ENCODE peak calls at places on chromosome 7, in six cellular contexts. One of them, this sample, is unnamed.

GRCh38 chr7:107960306-107960705 is 42.7 kb downstream of the LAMB1 start:
- DNase-seq in trophoblast cell: no peak
- DNase-seq in IMR-90: no peak
- DNase-seq in H1: no peak
- DNase-seq in H9: no peak
- DNase-seq in neuronal stem cell: no peak
- DNase-seq in this sample: no peak

GRCh38 chr7:129298268-129298893 is 73.6 kb downstream of the AHCYL2 start:
- DNase-seq in H9: no peak
- DNase-seq in trophoblast cell: peak; percentile 66
- DNase-seq in IMR-90: peak; percentile 51
- DNase-seq in neuronal stem cell: peak; percentile 26
- DNase-seq in H1: no peak
- DNase-seq in this sample: peak; percentile 51

GRCh38 chr7:133480868-133481267 is 228.0 kb downstream of the EXOC4 start:
- DNase-seq in H1: no peak
- DNase-seq in IMR-90: no peak
- DNase-seq in H9: no peak
- DNase-seq in neuronal stem cell: no peak
- DNase-seq in trophoblast cell: no peak
- DNase-seq in this sample: no peak

GRCh38 chr7:120862987-120863386 is 5.0 kb upstream of the TSPAN12 start:
- DNase-seq in neuronal stem cell: no peak
- DNase-seq in H9: no peak
- DNase-seq in H1: no peak
- DNase-seq in IMR-90: no peak
- DNase-seq in trophoblast cell: no peak
- DNase-seq in this sample: peak; percentile 59

GRCh38 chr7:133530682-133531081 is 277.8 kb downstream of the EXOC4 start:
- DNase-seq in H9: no peak
- DNase-seq in IMR-90: peak; percentile 63
- DNase-seq in neuronal stem cell: no peak
- DNase-seq in H1: no peak
- DNase-seq in trophoblast cell: no peak
- DNase-seq in this sample: no peak

GRCh38 chr7:87038993-87039716 is 20.3 kb downstream of the ELAPOR2 start:
- DNase-seq in neuronal stem cell: no peak
- DNase-seq in trophoblast cell: no peak
- DNase-seq in H9: no peak
- DNase-seq in H1: no peak
- DNase-seq in IMR-90: no peak
- DNase-seq in this sample: no peak

GRCh38 chr7:51950811-51951210 is 634.2 kb upstream of the COBL start:
- DNase-seq in H9: peak; percentile 29
- DNase-seq in trophoblast cell: no peak
- DNase-seq in IMR-90: no peak
- DNase-seq in H1: no peak
- DNase-seq in neuronal stem cell: peak; percentile 29
- DNase-seq in this sample: peak; percentile 62

GRCh38 chr7:78379148-78379547 is 580.6 kb downstream of the PHTF2 start:
- DNase-seq in neuronal stem cell: no peak
- DNase-seq in trophoblast cell: no peak
- DNase-seq in H1: no peak
- DNase-seq in H9: no peak
- DNase-seq in IMR-90: peak; percentile 68
- DNase-seq in this sample: no peak

GRCh38 chr7:8260871-8261707 is 878 bp downstream of the ICA1 start:
- DNase-seq in H1: no peak
- DNase-seq in H9: no peak
- DNase-seq in trophoblast cell: no peak
- DNase-seq in IMR-90: no peak
- DNase-seq in neuronal stem cell: no peak
- DNase-seq in this sample: peak; percentile 25

GRCh38 chr7:66114743-66115727 is at the start of gene CRCP:
- DNase-seq in H1: peak; percentile 46
- DNase-seq in neuronal stem cell: peak; percentile 67
- DNase-seq in IMR-90: peak; percentile 70
- DNase-seq in trophoblast cell: peak; percentile 72
- DNase-seq in H9: peak; percentile 80
- DNase-seq in this sample: peak; percentile 86

GRCh38 chr7:42805601-42806000 is 106.3 kb downstream of the C7orf25 start:
- DNase-seq in trophoblast cell: peak; percentile 34
- DNase-seq in neuronal stem cell: no peak
- DNase-seq in H9: no peak
- DNase-seq in H1: no peak
- DNase-seq in IMR-90: no peak
- DNase-seq in this sample: peak; percentile 15

GRCh38 chr7:81514546-81514945 is 255.3 kb downstream of the HGF start:
- DNase-seq in H9: no peak
- DNase-seq in IMR-90: peak; percentile 31
- DNase-seq in H1: no peak
- DNase-seq in trophoblast cell: peak; percentile 20
- DNase-seq in neuronal stem cell: no peak
- DNase-seq in this sample: no peak

GRCh38 chr7:81515009-81515408 is 254.8 kb downstream of the HGF start:
- DNase-seq in IMR-90: peak; percentile 49
- DNase-seq in neuronal stem cell: no peak
- DNase-seq in H1: no peak
- DNase-seq in trophoblast cell: no peak
- DNase-seq in H9: no peak
- DNase-seq in this sample: no peak

GRCh38 chr7:81516898-81517297 is 252.9 kb downstream of the HGF start:
- DNase-seq in H1: no peak
- DNase-seq in trophoblast cell: no peak
- DNase-seq in IMR-90: peak; percentile 42
- DNase-seq in H9: no peak
- DNase-seq in neuronal stem cell: no peak
- DNase-seq in this sample: no peak

DNA sequence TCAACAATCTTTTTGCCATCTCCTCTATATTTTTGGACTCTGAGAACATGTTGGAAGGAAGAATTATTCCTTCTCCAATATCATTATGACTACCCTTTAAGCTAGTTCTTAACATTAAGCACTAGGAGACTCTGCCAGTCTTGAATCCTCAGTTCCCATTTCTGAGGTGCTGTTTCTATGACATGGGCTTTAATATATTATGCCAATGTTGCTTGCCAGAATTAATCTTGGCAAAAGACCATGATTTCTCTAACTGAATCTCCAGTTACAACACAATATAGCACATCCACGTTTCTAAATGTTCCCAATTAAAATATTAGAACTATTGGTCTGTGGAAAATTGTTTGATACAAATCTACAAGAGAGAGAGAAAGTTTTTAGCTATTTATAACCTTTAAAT is 250.0 kb downstream of the HGF start:
- DNase-seq in trophoblast cell: no peak
- DNase-seq in IMR-90: no peak
- DNase-seq in neuronal stem cell: no peak
- DNase-seq in H1: no peak
- DNase-seq in H9: no peak
- DNase-seq in this sample: no peak
- H2AK5ac ChIP-seq in trophoblast cell: no peak overlapping the region
- H2AK5ac ChIP-seq in IMR-90: no peak overlapping the region
- H2AK5ac ChIP-seq in neuronal stem cell: no peak overlapping the region
- H2AK5ac ChIP-seq in H1: no peak overlapping the region
- H2AK5ac ChIP-seq in H9: no peak overlapping the region
- H2AK5ac ChIP-seq in this sample: no peak overlapping the region

GRCh38 chr7:143379607-143380263 is 1.4 kb upstream of the ZYX start:
- DNase-seq in IMR-90: no peak
- DNase-seq in neuronal stem cell: no peak
- DNase-seq in trophoblast cell: no peak
- DNase-seq in H9: peak; percentile 34
- DNase-seq in H1: no peak
- DNase-seq in this sample: no peak
- H2AK5ac ChIP-seq in IMR-90: peak overlapping the region; percentile 98
- H2AK5ac ChIP-seq in neuronal stem cell: no peak overlapping the region
- H2AK5ac ChIP-seq in trophoblast cell: peak overlapping the region; percentile 59
- H2AK5ac ChIP-seq in H9: no peak overlapping the region
- H2AK5ac ChIP-seq in H1: no peak overlapping the region
- H2AK5ac ChIP-seq in this sample: no peak overlapping the region

GRCh38 chr7:832292-832967 is at the start of gene SUN1:
- DNase-seq in trophoblast cell: peak; percentile 52
- DNase-seq in neuronal stem cell: no peak
- DNase-seq in H1: no peak
- DNase-seq in IMR-90: peak; percentile 88
- DNase-seq in H9: no peak
- DNase-seq in this sample: peak; percentile 86
- H2AK5ac ChIP-seq in trophoblast cell: peak within 1 kb of the TSS; percentile 42
- H2AK5ac ChIP-seq in neuronal stem cell: no peak within 1 kb of the TSS
- H2AK5ac ChIP-seq in H1: peak within 1 kb of the TSS; percentile 40
- H2AK5ac ChIP-seq in IMR-90: peak within 1 kb of the TSS; percentile 87
- H2AK5ac ChIP-seq in H9: no peak within 1 kb of the TSS
- H2AK5ac ChIP-seq in this sample: no peak within 1 kb of the TSS

GRCh38 chr7:2777898-2778535 is 66.1 kb downstream of the GNA12 start:
- DNase-seq in H9: no peak
- DNase-seq in trophoblast cell: no peak
- DNase-seq in H1: no peak
- DNase-seq in IMR-90: no peak
- DNase-seq in neuronal stem cell: no peak
- DNase-seq in this sample: no peak
- H2AK5ac ChIP-seq in H9: no peak overlapping the region
- H2AK5ac ChIP-seq in trophoblast cell: no peak overlapping the region
- H2AK5ac ChIP-seq in H1: no peak overlapping the region
- H2AK5ac ChIP-seq in IMR-90: no peak overlapping the region
- H2AK5ac ChIP-seq in neuronal stem cell: no peak overlapping the region
- H2AK5ac ChIP-seq in this sample: no peak overlapping the region

GRCh38 chr7:139871276-139871675 is 42.2 kb downstream of the TBXAS1 start:
- DNase-seq in H9: no peak
- DNase-seq in IMR-90: peak; percentile 78
- DNase-seq in neuronal stem cell: no peak
- DNase-seq in H1: no peak
- DNase-seq in trophoblast cell: no peak
- DNase-seq in this sample: no peak

GRCh38 chr7:139870406-139870805 is 41.3 kb downstream of the TBXAS1 start:
- DNase-seq in H1: no peak
- DNase-seq in H9: no peak
- DNase-seq in trophoblast cell: no peak
- DNase-seq in IMR-90: no peak
- DNase-seq in neuronal stem cell: no peak
- DNase-seq in this sample: no peak

GRCh38 chr7:139871820-139872219 is 42.8 kb downstream of the TBXAS1 start:
- DNase-seq in IMR-90: peak; percentile 56
- DNase-seq in H1: no peak
- DNase-seq in H9: no peak
- DNase-seq in trophoblast cell: no peak
- DNase-seq in neuronal stem cell: no peak
- DNase-seq in this sample: no peak

GRCh38 chr7:139867847-139868246 is 38.8 kb downstream of the TBXAS1 start:
- DNase-seq in neuronal stem cell: no peak
- DNase-seq in trophoblast cell: no peak
- DNase-seq in H9: no peak
- DNase-seq in H1: no peak
- DNase-seq in IMR-90: no peak
- DNase-seq in this sample: no peak

GRCh38 chr7:139869886-139870285 is 40.8 kb downstream of the TBXAS1 start:
- DNase-seq in H1: no peak
- DNase-seq in H9: no peak
- DNase-seq in neuronal stem cell: no peak
- DNase-seq in trophoblast cell: no peak
- DNase-seq in IMR-90: no peak
- DNase-seq in this sample: no peak
- H2AK5ac ChIP-seq in H1: no peak overlapping the region
- H2AK5ac ChIP-seq in H9: no peak overlapping the region
- H2AK5ac ChIP-seq in neuronal stem cell: no peak overlapping the region
- H2AK5ac ChIP-seq in trophoblast cell: no peak overlapping the region
- H2AK5ac ChIP-seq in IMR-90: no peak overlapping the region
- H2AK5ac ChIP-seq in this sample: no peak overlapping the region

GRCh38 chr7:30937426-30937825 is 25.8 kb downstream of the AQP1 start:
- DNase-seq in H9: no peak
- DNase-seq in trophoblast cell: no peak
- DNase-seq in H1: no peak
- DNase-seq in IMR-90: no peak
- DNase-seq in neuronal stem cell: no peak
- DNase-seq in this sample: no peak

GRCh38 chr7:30938435-30939316 is 25.1 kb upstream of the GHRHR start:
- DNase-seq in H9: peak; percentile 97
- DNase-seq in H1: peak; percentile 91
- DNase-seq in neuronal stem cell: peak; percentile 88
- DNase-seq in trophoblast cell: peak; percentile 91
- DNase-seq in IMR-90: peak; percentile 58
- DNase-seq in this sample: peak; percentile 94

GRCh38 chr7:30934732-30935568 is 23.3 kb downstream of the AQP1 start:
- DNase-seq in neuronal stem cell: no peak
- DNase-seq in H1: no peak
- DNase-seq in H9: no peak
- DNase-seq in trophoblast cell: no peak
- DNase-seq in IMR-90: no peak
- DNase-seq in this sample: no peak

GRCh38 chr7:30935569-30935877 is 23.9 kb downstream of the AQP1 start:
- DNase-seq in H9: no peak
- DNase-seq in neuronal stem cell: no peak
- DNase-seq in H1: no peak
- DNase-seq in trophoblast cell: no peak
- DNase-seq in IMR-90: no peak
- DNase-seq in this sample: no peak

GRCh38 chr7:30936650-30937245 is 25.1 kb downstream of the AQP1 start:
- DNase-seq in neuronal stem cell: no peak
- DNase-seq in trophoblast cell: no peak
- DNase-seq in H1: no peak
- DNase-seq in H9: no peak
- DNase-seq in IMR-90: no peak
- DNase-seq in this sample: no peak
- H2AK5ac ChIP-seq in neuronal stem cell: peak overlapping the region; percentile 39
- H2AK5ac ChIP-seq in trophoblast cell: no peak overlapping the region
- H2AK5ac ChIP-seq in H1: no peak overlapping the region
- H2AK5ac ChIP-seq in H9: no peak overlapping the region
- H2AK5ac ChIP-seq in IMR-90: no peak overlapping the region
- H2AK5ac ChIP-seq in this sample: no peak overlapping the region

DNA sequence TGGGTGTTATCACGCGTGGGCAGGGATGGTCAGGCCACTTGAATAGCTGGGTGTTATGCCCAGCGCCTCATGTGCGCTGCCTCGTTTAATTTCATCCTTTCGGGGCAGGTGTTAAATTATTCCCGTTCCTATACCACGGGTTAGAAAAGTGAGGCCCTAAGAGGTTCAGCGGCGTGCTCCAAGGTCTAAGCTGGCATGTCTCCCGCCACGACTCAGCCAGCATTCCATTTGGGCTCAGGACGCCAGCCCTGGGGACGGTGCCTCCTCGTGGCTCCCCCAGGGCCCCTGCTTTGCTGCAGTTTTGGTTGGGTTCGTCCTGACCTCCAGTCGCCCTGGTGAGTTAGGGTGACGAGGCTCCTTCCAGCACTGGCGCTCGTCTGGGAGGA is 124.5 kb downstream of the TRRAP start:
- DNase-seq in IMR-90: no peak
- DNase-seq in H1: no peak
- DNase-seq in neuronal stem cell: no peak
- DNase-seq in H9: no peak
- DNase-seq in trophoblast cell: no peak
- DNase-seq in this sample: no peak
- H2AK5ac ChIP-seq in IMR-90: no peak overlapping the region
- H2AK5ac ChIP-seq in H1: no peak overlapping the region
- H2AK5ac ChIP-seq in neuronal stem cell: no peak overlapping the region
- H2AK5ac ChIP-seq in H9: no peak overlapping the region
- H2AK5ac ChIP-seq in trophoblast cell: no peak overlapping the region
- H2AK5ac ChIP-seq in this sample: no peak overlapping the region